ENCODE peak calls at places on chromosomes 1 and 21, in ten cellular contexts. V, I, L, G, T, D, J, B, C and O are unnamed samples.

GRCh38 chr21:34885636-34886553 is 163.2 kb downstream of the RUNX1 start:
- DNase-seq in V (no peak), I (peak), L (no peak), G (no peak), T (no peak), D (no peak), J (no peak), B (no peak), C (no peak), O (no peak)

GRCh38 chr1:52119291-52119690 is 22.6 kb upstream of the ZFYVE9 start:
- DNase-seq in V (no peak), I (no peak), L (peak), G (no peak), T (no peak), D (no peak), J (no peak), B (no peak), C (no peak), O (no peak)

GRCh38 chr1:238991730-238992490 is 394.5 kb upstream of the CHRM3 start:
- DNase-seq in V (peak), I (no peak), L (no peak), G (no peak), T (no peak), D (no peak), J (no peak), B (no peak), C (no peak), O (no peak)

GRCh38 chr1:160410412-160411005 is 10.1 kb downstream of the VANGL2 start:
- DNase-seq in V (peak), I (no peak), L (no peak), G (no peak), T (no peak), D (no peak), J (no peak), B (no peak), C (no peak), O (no peak)

GRCh38 chr1:183034682-183035081 is 11.5 kb downstream of the LAMC1 start:
- DNase-seq in V (no peak), I (no peak), L (no peak), G (no peak), T (no peak), D (no peak), J (no peak), B (no peak), C (no peak), O (no peak)

GRCh38 chr1:175287849-175288248 is 95.3 kb upstream of the KIAA0040 start:
- DNase-seq in V (no peak), I (no peak), L (no peak), G (no peak), T (no peak), D (no peak), J (no peak), B (no peak), C (no peak), O (no peak)

GRCh38 chr1:57623039-57623790 is 199.4 kb upstream of the DAB1 start:
- DNase-seq in V (no peak), I (peak), L (no peak), G (no peak), T (peak), D (no peak), J (no peak), B (no peak), C (peak), O (peak)

GRCh38 chr1:6329851-6330250 is 63.7 kb downstream of the ACOT7 start:
- DNase-seq in V (peak), I (no peak), L (no peak), G (no peak), T (no peak), D (no peak), J (no peak), B (no peak), C (no peak), O (no peak)

GRCh38 chr1:204323887-204324286 is 35.8 kb downstream of the PLEKHA6 start:
- DNase-seq in V (peak), I (no peak), L (no peak), G (no peak), T (peak), D (peak), J (peak), B (no peak), C (no peak), O (no peak)

GRCh38 chr1:66598670-66599069 is 64.7 kb downstream of the SGIP1 start:
- DNase-seq in V (peak), I (no peak), L (no peak), G (no peak), T (no peak), D (peak), J (no peak), B (no peak), C (no peak), O (no peak)

GRCh38 chr1:79396901-79397300 is 390.4 kb upstream of the ADGRL4 start:
- DNase-seq in V (no peak), I (no peak), L (no peak), G (no peak), T (no peak), D (no peak), J (no peak), B (no peak), C (no peak), O (no peak)

GRCh38 chr1:221992427-221992826 is 250.5 kb upstream of the DUSP10 start:
- DNase-seq in V (no peak), I (no peak), L (no peak), G (no peak), T (no peak), D (no peak), J (no peak), B (no peak), C (no peak), O (no peak)

GRCh38 chr1:164602480-164603093 is 43.6 kb downstream of the PBX1 start:
- DNase-seq in V (peak), I (peak), L (no peak), G (no peak), T (peak), D (no peak), J (no peak), B (no peak), C (peak), O (no peak)

GRCh38 chr1:7116001-7116400 is 330.7 kb downstream of the CAMTA1 start:
- DNase-seq in V (peak), I (no peak), L (no peak), G (no peak), T (no peak), D (no peak), J (no peak), B (no peak), C (no peak), O (no peak)

GRCh38 chr1:90835661-90836344 is 118.7 kb upstream of the BARHL2 start:
- DNase-seq in V (no peak), I (peak), L (no peak), G (no peak), T (no peak), D (no peak), J (no peak), B (no peak), C (peak), O (no peak)

GRCh38 chr21:38139380-38140168 is 117.2 kb upstream of the KCNJ15 start:
- DNase-seq in V (peak), I (no peak), L (peak), G (no peak), T (peak), D (peak), J (peak), B (no peak), C (no peak), O (no peak)

GRCh38 chr1:60132985-60133673 is 59.6 kb upstream of the C1orf87 start:
- DNase-seq in V (peak), I (no peak), L (no peak), G (no peak), T (no peak), D (peak), J (no peak), B (no peak), C (no peak), O (no peak)

GRCh38 chr1:233326319-233326994 is 1.1 kb upstream of the MAP3K21 start:
- DNase-seq in V (no peak), I (no peak), L (no peak), G (no peak), T (no peak), D (no peak), J (no peak), B (no peak), C (no peak), O (no peak)

GRCh38 chr1:40753142-40753882 is 30.3 kb upstream of the KCNQ4 start:
- DNase-seq in V (no peak), I (no peak), L (no peak), G (no peak), T (no peak), D (no peak), J (no peak), B (no peak), C (no peak), O (no peak)

GRCh38 chr1:10540277-10541005 is 65.7 kb downstream of the PEX14 start:
- DNase-seq in V (peak), I (no peak), L (no peak), G (no peak), T (no peak), D (no peak), J (no peak), B (no peak), C (peak), O (no peak)

GRCh38 chr1:33167650-33168447 is 14.0 kb downstream of the TRIM62 start:
- DNase-seq in V (peak), I (no peak), L (no peak), G (no peak), T (no peak), D (no peak), J (no peak), B (no peak), C (no peak), O (no peak)

GRCh38 chr1:194930132-194930531 is 1678.1 kb downstream of the KCNT2 start:
- DNase-seq in V (no peak), I (no peak), L (no peak), G (no peak), T (no peak), D (no peak), J (no peak), B (no peak), C (no peak), O (no peak)

GRCh38 chr1:194929376-194929775 is 1678.9 kb downstream of the KCNT2 start:
- DNase-seq in V (peak), I (no peak), L (no peak), G (no peak), T (no peak), D (no peak), J (no peak), B (no peak), C (no peak), O (no peak)

GRCh38 chr1:194935864-194936263 is 1672.4 kb downstream of the KCNT2 start:
- DNase-seq in V (no peak), I (no peak), L (no peak), G (no peak), T (no peak), D (no peak), J (no peak), B (no peak), C (no peak), O (no peak)

DNA sequence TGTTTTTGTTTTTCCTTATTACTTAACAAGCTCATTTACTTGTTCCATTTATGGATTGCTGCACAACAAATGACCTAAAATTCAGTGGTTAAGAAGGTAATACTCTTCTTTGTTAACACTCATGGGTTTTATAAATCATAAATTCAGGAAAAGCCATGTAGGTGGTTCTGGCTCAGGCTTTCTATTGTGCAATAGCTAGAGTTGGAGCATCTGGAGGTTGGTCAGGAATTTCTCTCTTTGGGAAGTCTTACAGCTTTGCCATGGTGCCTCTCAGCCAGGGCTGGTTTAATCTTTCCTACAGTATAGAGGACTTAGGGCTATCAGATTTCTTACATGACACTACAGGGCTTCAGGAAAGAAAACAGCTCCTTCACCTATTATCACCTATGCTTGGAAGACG is 1677.1 kb downstream of the KCNT2 start:
- DNase-seq in V (peak), I (no peak), L (no peak), G (no peak), T (no peak), D (no peak), J (no peak), B (no peak), C (no peak), O (no peak)
- TF ChIP-seq CTCF in V (no peak), I (no peak), L (no peak), G (no peak), T (no peak), D (no peak), J (no peak), B (no peak), C (no peak), O (no peak)

GRCh38 chr1:234588402-234588801 is 21.6 kb downstream of the IRF2BP2 start:
- DNase-seq in V (no peak), I (no peak), L (no peak), G (no peak), T (no peak), D (no peak), J (no peak), B (no peak), C (no peak), O (peak)
- TF ChIP-seq CTCF in V (no peak), I (no peak), L (no peak), G (no peak), T (no peak), D (no peak), J (no peak), B (no peak), C (no peak), O (no peak)

GRCh38 chr1:177783052-177783451 is 186.8 kb downstream of the SEC16B start:
- DNase-seq in V (no peak), I (peak), L (no peak), G (no peak), T (no peak), D (no peak), J (no peak), B (no peak), C (no peak), O (peak)
- TF ChIP-seq CTCF in V (no peak), I (peak), L (no peak), G (no peak), T (no peak), D (no peak), J (no peak), B (no peak), C (no peak), O (no peak)

GRCh38 chr1:29698033-29698432 is 461.7 kb downstream of the PTPRU start:
- DNase-seq in V (peak), I (peak), L (peak), G (no peak), T (peak), D (no peak), J (peak), B (no peak), C (no peak), O (peak)
- TF ChIP-seq CTCF in V (peak), I (peak), L (no peak), G (peak), T (no peak), D (peak), J (peak), B (no peak), C (no peak), O (peak)

GRCh38 chr21:28239345-28239744 is 753.3 kb downstream of the LTN1 start:
- DNase-seq in V (no peak), I (no peak), L (no peak), G (no peak), T (no peak), D (no peak), J (no peak), B (no peak), C (no peak), O (no peak)

GRCh38 chr21:28237661-28238060 is 755.0 kb downstream of the LTN1 start:
- DNase-seq in V (no peak), I (no peak), L (no peak), G (no peak), T (no peak), D (no peak), J (no peak), B (no peak), C (no peak), O (no peak)

GRCh38 chr21:28233536-28234220 is 759.0 kb downstream of the LTN1 start:
- DNase-seq in V (no peak), I (no peak), L (no peak), G (no peak), T (no peak), D (no peak), J (no peak), B (no peak), C (no peak), O (no peak)

GRCh38 chr21:28230559-28230958 is 762.1 kb downstream of the LTN1 start:
- DNase-seq in V (no peak), I (no peak), L (no peak), G (no peak), T (no peak), D (no peak), J (no peak), B (no peak), C (no peak), O (no peak)

DNA sequence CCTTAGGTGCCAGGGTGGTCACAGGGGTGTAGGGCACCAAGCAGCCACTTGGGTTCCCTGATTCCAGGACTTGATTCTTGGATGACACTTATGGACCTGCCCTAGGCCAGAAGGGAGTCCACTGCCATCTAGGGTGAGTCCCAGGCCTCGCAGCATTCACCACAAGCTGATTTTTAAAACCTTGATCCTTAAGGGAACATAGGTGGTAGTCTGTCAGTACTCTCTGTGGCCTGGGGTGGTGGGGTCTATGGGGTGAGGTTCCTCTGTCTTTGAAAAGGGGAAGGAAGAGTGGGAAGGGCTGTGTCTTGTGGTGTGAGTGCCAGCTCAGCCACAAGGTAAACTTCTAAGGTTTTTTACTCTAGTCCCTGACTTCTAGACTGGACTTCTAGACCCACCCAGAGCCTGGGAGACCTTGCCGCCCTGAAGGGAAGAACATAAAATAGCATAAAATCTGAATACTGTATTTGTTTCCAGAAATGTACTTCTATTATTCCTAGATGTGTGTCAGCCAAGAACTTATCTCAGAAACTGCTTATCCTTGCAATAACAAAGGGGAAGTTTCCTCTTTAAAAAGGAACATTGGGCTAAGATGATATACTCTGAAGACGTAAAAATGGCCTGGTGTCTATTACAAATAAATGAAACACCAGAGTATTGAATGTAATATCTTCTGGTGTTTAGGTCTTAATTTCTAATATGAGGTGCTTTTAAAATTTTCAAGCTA is 757.3 kb downstream of the LTN1 start:
- DNase-seq in V (no peak), I (peak), L (no peak), G (no peak), T (peak), D (no peak), J (no peak), B (no peak), C (no peak), O (peak)
- TF ChIP-seq CTCF in V (no peak), I (peak), L (no peak), G (no peak), T (no peak), D (no peak), J (no peak), B (no peak), C (peak), O (no peak)

DNA sequence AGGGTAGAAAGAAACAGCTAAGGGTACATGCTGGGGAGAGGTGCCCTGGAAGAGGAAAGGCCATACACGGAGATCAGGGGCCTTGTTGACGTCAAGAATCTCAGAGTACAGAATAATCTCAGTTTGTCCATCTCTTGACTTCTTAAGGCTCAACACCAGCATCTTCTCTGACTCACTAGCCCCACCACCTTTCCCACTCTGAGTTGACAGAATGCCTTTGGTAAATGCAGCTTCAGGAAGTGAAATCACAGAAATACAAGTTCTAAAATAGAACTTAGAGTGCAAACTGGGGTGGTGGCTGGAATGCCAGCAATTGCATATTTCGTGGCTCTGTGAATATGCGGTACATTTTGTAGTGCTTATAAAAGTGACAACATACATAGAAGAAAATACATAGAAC is 1.6 kb downstream of the COG2 start:
- DNase-seq in V (peak), I (no peak), L (no peak), G (no peak), T (no peak), D (no peak), J (peak), B (no peak), C (no peak), O (no peak)
- TF ChIP-seq CTCF in V (no peak), I (no peak), L (no peak), G (no peak), T (no peak), D (no peak), J (no peak), B (no peak), C (no peak), O (no peak)

GRCh38 chr21:27291006-27291405 is 324.1 kb upstream of the ADAMTS5 start:
- DNase-seq in V (no peak), I (no peak), L (no peak), G (no peak), T (no peak), D (no peak), J (no peak), B (no peak), C (no peak), O (no peak)

GRCh38 chr21:27292229-27292628 is 325.3 kb upstream of the ADAMTS5 start:
- DNase-seq in V (no peak), I (no peak), L (no peak), G (no peak), T (no peak), D (no peak), J (no peak), B (no peak), C (no peak), O (no peak)

GRCh38 chr21:27292851-27293638 is 326.2 kb upstream of the ADAMTS5 start:
- DNase-seq in V (no peak), I (no peak), L (no peak), G (no peak), T (no peak), D (no peak), J (no peak), B (no peak), C (no peak), O (no peak)

DNA sequence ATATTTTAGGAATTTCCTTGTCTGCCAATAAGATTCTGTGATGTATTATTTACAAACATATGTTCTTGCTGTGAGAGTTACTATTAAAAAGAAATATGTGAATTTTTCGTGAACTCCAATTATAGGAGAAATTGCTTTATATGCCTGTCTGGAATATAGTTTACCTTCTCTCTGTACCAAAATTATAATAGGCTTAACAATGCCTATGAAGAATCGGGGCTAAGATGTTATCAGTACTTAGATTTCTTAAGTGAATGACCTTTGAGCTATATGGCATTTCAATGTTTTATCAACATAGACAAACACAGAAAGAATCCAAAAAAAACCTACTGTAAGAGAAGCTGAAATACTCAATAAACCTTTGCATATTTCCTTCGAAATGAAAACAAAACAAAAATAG is 323.1 kb upstream of the ADAMTS5 start:
- DNase-seq in V (no peak), I (no peak), L (no peak), G (no peak), T (no peak), D (no peak), J (no peak), B (no peak), C (no peak), O (no peak)
- TF ChIP-seq CTCF in V (no peak), I (no peak), L (no peak), G (no peak), T (no peak), D (no peak), J (no peak), B (no peak), C (no peak), O (no peak)